ENCODE peak calls at places on chromosomes 6 and 20, in five cellular contexts. O, G, R, T and K are unnamed samples.
A peak's percentile ranks its signal among the peaks of the same experiment; 100 is the strongest.

GRCh38 chr20:57259179-57260021 is 7.0 kb downstream of the BMP7 start:
- DNase-seq in O (no peak), G (no peak), R (no peak), T (no peak), K (no peak)

GRCh38 chr6:111804627-111805235 is 68.5 kb downstream of the FYN start:
- DNase-seq in O (no peak), G (peak; percentile 64), R (no peak), T (no peak), K (peak; percentile 97)

GRCh38 chr6:17656644-17657043 is 50.1 kb downstream of the NUP153 start:
- DNase-seq in O (no peak), G (no peak), R (no peak), T (no peak), K (no peak)

GRCh38 chr6:136463796-136464542 is 86.3 kb downstream of the MAP7 start:
- DNase-seq in O (no peak), G (no peak), R (no peak), T (no peak), K (peak; percentile 7)

GRCh38 chr20:62808211-62808865 is 3.7 kb downstream of the OGFR start:
- DNase-seq in O (peak; percentile 75), G (no peak), R (peak; percentile 73), T (no peak), K (peak; percentile 41)

GRCh38 chr6:163944897-163945296 is 530.4 kb downstream of the QKI start:
- DNase-seq in O (peak; percentile 28), G (no peak), R (no peak), T (no peak), K (no peak)

GRCh38 chr6:35090734-35091133 is 50.4 kb downstream of the TCP11 start:
- DNase-seq in O (no peak), G (no peak), R (no peak), T (no peak), K (no peak)

GRCh38 chr20:34986311-34987287 is 30.9 kb downstream of the MYH7B start:
- DNase-seq in O (no peak), G (no peak), R (no peak), T (no peak), K (no peak)

GRCh38 chr20:25005220-25005619 is 12.7 kb upstream of the APMAP start:
- DNase-seq in O (no peak), G (no peak), R (no peak), T (peak; percentile 69), K (peak; percentile 50)

GRCh38 chr6:12164508-12164770 is 125.7 kb upstream of the EDN1 start:
- DNase-seq in O (no peak), G (no peak), R (no peak), T (no peak), K (no peak)

GRCh38 chr6:36545767-36546663 is 1.3 kb downstream of the STK38 start:
- DNase-seq in O (no peak), G (no peak), R (no peak), T (no peak), K (peak; percentile 48)

GRCh38 chr20:3572151-3572550 is 91.0 kb downstream of the GFRA4 start:
- DNase-seq in O (no peak), G (no peak), R (no peak), T (no peak), K (no peak)

GRCh38 chr20:23048283-23049200 is 930 bp downstream of the THBD start:
- DNase-seq in O (peak; percentile 75), G (no peak), R (peak; percentile 69), T (no peak), K (no peak)

GRCh38 chr20:3811421-3812258 is 8.7 kb upstream of the AP5S1 start:
- DNase-seq in O (peak; percentile 99), G (peak; percentile 74), R (peak; percentile 99), T (peak; percentile 98), K (peak; percentile 100)

GRCh38 chr6:81708306-81708705 is 44.2 kb downstream of the TENT5A start:
- DNase-seq in O (no peak), G (no peak), R (no peak), T (no peak), K (peak; percentile 38)

GRCh38 chr6:81718126-81718525 is 34.4 kb downstream of the TENT5A start:
- DNase-seq in O (no peak), G (no peak), R (no peak), T (no peak), K (no peak)

DNA sequence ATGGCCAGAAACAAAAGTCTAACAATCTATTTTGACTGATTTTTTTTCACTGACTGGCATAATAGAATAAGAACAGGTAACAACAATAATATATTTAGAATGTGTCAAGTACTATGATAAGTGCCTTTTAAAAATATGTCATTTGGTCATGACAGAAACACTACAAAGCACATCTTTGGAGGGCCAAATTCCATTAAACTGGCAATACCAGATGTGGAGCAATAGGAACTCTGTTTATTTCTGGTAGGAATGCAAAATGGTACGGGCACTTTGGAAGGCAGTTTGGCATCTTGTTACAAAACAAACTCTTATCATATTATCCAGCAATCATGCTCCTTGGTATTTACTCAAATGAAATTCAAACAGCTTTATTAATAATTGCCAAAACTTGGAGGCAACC is 39.3 kb downstream of the TENT5A start:
- DNase-seq in O (no peak), G (no peak), R (no peak), T (no peak), K (no peak)
- H3K4me3 ChIP-seq in O (no peak overlapping the region), G (no peak overlapping the region), R (no peak overlapping the region), T (no peak overlapping the region), K (no peak overlapping the region)

GRCh38 chr20:59911041-59911440 is 22.4 kb downstream of the SYCP2 start:
- DNase-seq in O (no peak), G (no peak), R (no peak), T (no peak), K (no peak)

GRCh38 chr20:59908855-59909254 is 24.6 kb downstream of the SYCP2 start:
- DNase-seq in O (no peak), G (no peak), R (no peak), T (no peak), K (no peak)

DNA sequence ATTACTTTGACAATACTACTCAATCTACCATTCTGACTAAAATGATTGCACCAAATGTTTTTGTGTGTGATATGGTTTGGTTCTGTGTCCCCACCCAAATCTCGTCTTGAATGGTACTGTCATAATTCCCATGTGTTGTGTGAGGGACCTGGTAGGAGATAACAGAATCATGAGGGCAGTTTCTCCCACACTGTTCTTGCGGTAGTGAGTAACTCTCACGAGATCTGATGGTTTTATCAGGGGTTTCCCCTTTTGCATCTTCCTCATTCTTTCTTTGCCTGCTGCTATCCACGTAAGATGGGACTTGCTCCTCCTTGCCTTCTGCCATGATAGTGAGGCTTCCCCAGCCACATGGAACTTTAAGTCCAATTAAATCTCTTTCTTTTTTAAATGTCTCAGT is 20.8 kb downstream of the SYCP2 start:
- DNase-seq in O (no peak), G (no peak), R (no peak), T (no peak), K (no peak)
- TF ChIP-seq CTCF in O (no peak), G (no peak), R (no peak), T (no peak), K (no peak)

DNA sequence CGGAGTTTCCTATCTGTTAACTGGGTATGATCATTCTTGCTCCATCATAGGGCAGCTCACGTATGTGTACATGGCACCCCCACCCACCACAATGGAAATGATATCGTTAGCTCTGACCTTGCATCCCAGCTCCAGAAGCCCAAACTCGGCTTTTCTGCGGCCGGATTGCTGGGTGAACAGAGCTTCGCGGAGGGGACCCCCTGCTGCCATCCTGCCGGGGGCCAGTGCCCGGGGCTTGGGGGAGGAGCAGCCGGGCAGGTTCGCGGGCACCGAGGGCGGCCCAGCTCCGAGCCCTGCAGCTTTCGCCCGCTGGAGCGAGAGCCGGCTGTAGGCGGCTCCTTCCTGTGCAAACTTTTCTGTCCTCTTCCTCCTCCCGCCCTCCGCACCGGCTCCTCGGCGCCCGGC is 24.9 kb upstream of the FUCA2 start:
- DNase-seq in O (peak; percentile 65), G (no peak), R (peak; percentile 55), T (no peak), K (peak; percentile 35)
- H3K4me3 ChIP-seq in O (peak overlapping the region; percentile 44), G (peak overlapping the region; percentile 48), R (peak overlapping the region; percentile 72), T (peak overlapping the region; percentile 83), K (peak overlapping the region; percentile 55)

GRCh38 chr6:107676002-107676401 is 148.1 kb downstream of the SCML4 start:
- DNase-seq in O (no peak), G (no peak), R (no peak), T (no peak), K (no peak)

GRCh38 chr6:107673076-107673494 is 151.0 kb downstream of the SCML4 start:
- DNase-seq in O (peak; percentile 68), G (no peak), R (peak; percentile 48), T (no peak), K (no peak)

GRCh38 chr6:107679457-107679856 is 144.7 kb downstream of the SCML4 start:
- DNase-seq in O (no peak), G (no peak), R (peak; percentile 38), T (no peak), K (no peak)

GRCh38 chr6:107677399-107677798 is 146.7 kb downstream of the SCML4 start:
- DNase-seq in O (no peak), G (no peak), R (no peak), T (no peak), K (no peak)

DNA sequence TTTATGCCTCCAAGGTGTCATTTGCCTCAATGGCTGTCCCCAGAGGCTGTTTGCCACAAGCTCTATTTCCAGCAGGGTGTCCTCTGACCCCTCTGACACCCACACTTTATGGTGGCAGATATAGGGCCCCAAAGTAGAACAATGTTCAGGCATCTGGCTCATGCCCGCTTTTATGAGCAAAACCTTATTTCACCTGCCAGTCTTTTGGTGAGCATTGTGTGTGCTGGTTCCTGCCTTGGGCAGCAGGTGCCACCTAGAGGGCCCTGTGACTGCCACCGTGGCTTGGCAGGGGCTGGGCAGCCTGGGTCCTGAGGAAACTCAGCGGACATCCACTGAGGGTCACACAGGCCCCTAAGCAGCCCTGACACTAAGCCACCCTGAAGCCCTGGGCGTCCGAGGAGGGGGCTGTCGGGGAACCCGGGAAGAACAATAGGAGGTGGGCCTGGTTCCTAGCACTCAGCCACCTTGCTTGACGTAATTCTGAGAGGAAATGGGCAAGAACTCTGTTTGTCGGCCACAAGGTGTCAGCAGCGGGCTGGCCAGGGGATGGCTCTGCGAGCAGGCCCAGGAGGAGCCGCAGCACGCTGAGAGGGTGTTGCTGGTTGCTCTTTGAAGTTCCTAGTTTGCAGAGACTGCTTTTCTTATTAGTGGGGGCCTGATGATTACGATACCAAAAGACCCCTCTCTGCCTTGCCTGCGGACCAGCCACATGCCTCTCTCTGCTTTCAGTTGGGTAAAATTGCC is 148.9 kb downstream of the SCML4 start:
- DNase-seq in O (peak; percentile 89), G (peak; percentile 48), R (peak; percentile 76), T (peak; percentile 55), K (peak; percentile 83)
- TF ChIP-seq CTCF in O (peak; percentile 94), G (peak; percentile 83), R (peak; percentile 95), T (peak; percentile 73), K (peak; percentile 89)

DNA sequence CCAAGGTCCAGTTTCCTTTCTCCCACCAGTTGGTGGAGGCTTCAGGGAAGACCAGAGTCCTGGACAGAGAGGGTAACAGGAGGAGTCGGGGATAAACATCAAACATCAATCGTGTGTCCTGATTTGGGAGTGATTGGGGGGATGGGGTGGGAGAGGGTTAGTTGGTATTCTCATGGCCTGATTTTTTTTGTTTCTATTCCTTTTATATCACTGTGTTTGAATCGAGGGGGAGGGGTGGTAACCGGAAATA is 365 bp upstream of the HSD17B8 start:
- DNase-seq in O (no peak), G (no peak), R (no peak), T (no peak), K (no peak)
- H3K4me3 ChIP-seq in O (peak overlapping the region; percentile 80), G (no peak overlapping the region), R (peak overlapping the region; percentile 73), T (peak overlapping the region; percentile 87), K (peak overlapping the region; percentile 70)

GRCh38 chr6:99458319-99458718 is 33.2 kb upstream of the PNISR start:
- DNase-seq in O (no peak), G (no peak), R (no peak), T (no peak), K (peak; percentile 15)
- TF ChIP-seq CTCF in O (no peak), G (peak; percentile 27), R (peak; percentile 13), T (no peak), K (peak; percentile 30)

GRCh38 chr6:16339263-16339587 is 100.8 kb downstream of the GMPR start:
- DNase-seq in O (no peak), G (no peak), R (no peak), T (no peak), K (no peak)
- H3K4me3 ChIP-seq in O (no peak overlapping the region), G (no peak overlapping the region), R (no peak overlapping the region), T (no peak overlapping the region), K (no peak overlapping the region)